ENCODE peak calls at places on chromosomes 6 and 20, in four cellular contexts. A, W, L and F are unnamed samples.

GRCh38 chr6:111809264-111809663 is 64.0 kb downstream of the FYN start:
- DNase-seq in A (no peak), W (no peak), L (no peak), F (no peak)

GRCh38 chr6:158663465-158664167 is 13.8 kb downstream of the SYTL3 start:
- DNase-seq in L (no peak), W (peak; percentile 32), A (no peak), F (no peak)

GRCh38 chr6:160042788-160043301 is 74.0 kb downstream of the IGF2R start:
- DNase-seq in W (no peak), A (no peak), L (no peak), F (no peak)

GRCh38 chr6:74113901-74114300 is 417.9 kb downstream of the CD109 start:
- DNase-seq in L (no peak), W (no peak), A (no peak), F (no peak)

GRCh38 chr20:19710336-19710721 is 47.7 kb upstream of the RIN2 start:
- DNase-seq in L (no peak), W (no peak), A (no peak), F (no peak)

GRCh38 chr6:137191238-137191637 is 17.8 kb upstream of the IL22RA2 start:
- DNase-seq in L (no peak), A (no peak), W (no peak), F (no peak)

GRCh38 chr20:23116301-23117089 is 30.4 kb upstream of the CD93 start:
- DNase-seq in L (no peak), A (no peak), W (no peak), F (no peak)

GRCh38 chr6:121504227-121504626 is 68.8 kb downstream of the GJA1 start:
- DNase-seq in A (no peak), L (no peak), W (no peak), F (no peak)

GRCh38 chr20:38434310-38434741 is 802 bp downstream of the SNHG17 start:
- DNase-seq in L (peak; percentile 40), A (no peak), W (peak; percentile 21), F (peak; percentile 30)

GRCh38 chr20:51335329-51335841 is 207.1 kb downstream of the NFATC2 start:
- DNase-seq in W (no peak), A (no peak), L (peak; percentile 96), F (no peak)

GRCh38 chr6:47700051-47700450 is 1.7 kb downstream of the ADGRF4 start:
- DNase-seq in A (no peak), L (peak; percentile 17), W (no peak), F (no peak)

GRCh38 chr6:94071835-94072234 is 652.5 kb upstream of the EPHA7 start:
- DNase-seq in L (no peak), W (peak; percentile 36), A (no peak), F (no peak)

GRCh38 chr20:38258545-38259223 is 1.9 kb downstream of the KIAA1755 start:
- DNase-seq in W (no peak), A (no peak), L (no peak), F (no peak)

GRCh38 chr6:134902907-134903306 is 47.0 kb downstream of the ALDH8A1 start:
- DNase-seq in L (no peak), A (no peak), W (no peak), F (no peak)

GRCh38 chr20:48115511-48115910 is 330.2 kb upstream of the SULF2 start:
- DNase-seq in L (no peak), A (no peak), W (no peak), F (no peak)

GRCh38 chr6:166588691-166589333 is 2.3 kb upstream of the RAMACL start:
- DNase-seq in A (no peak), L (no peak), W (peak; percentile 54), F (no peak)

GRCh38 chr20:36848078-36848660 is 27.8 kb upstream of the TLDC2 start:
- DNase-seq in A (no peak), L (no peak), W (no peak), F (no peak)

GRCh38 chr6:114052141-114052540 is 81.2 kb upstream of the HDAC2 start:
- DNase-seq in A (no peak), L (no peak), W (no peak), F (no peak)

GRCh38 chr6:32826996-32827395 is 10.2 kb upstream of the HLA-DOB start:
- DNase-seq in L (no peak), W (no peak), A (no peak), F (no peak)

GRCh38 chr6:28240517-28240916 is 11.6 kb downstream of the ZKSCAN4 start:
- DNase-seq in L (no peak), W (no peak), A (no peak), F (no peak)

GRCh38 chr6:14818422-14818884 is 427.4 kb upstream of the JARID2 start:
- DNase-seq in L (no peak), A (no peak), W (no peak), F (no peak)

GRCh38 chr6:52233975-52234823 is 10.1 kb downstream of the IL17F start:
- DNase-seq in A (no peak), W (peak; percentile 81), L (peak; percentile 80), F (no peak)

GRCh38 chr6:7723041-7723447 is 2.9 kb upstream of the BMP6 start:
- DNase-seq in A (peak; percentile 17), L (peak; percentile 91), W (peak; percentile 92), F (peak; percentile 82)

GRCh38 chr6:107114872-107115694 is at the start of gene BEND3:
- DNase-seq in L (peak; percentile 69), A (no peak), W (peak; percentile 69), F (peak; percentile 77)

GRCh38 chr20:37902504-37903313 is at the start of gene VSTM2L:
- DNase-seq in A (no peak), W (peak; percentile 77), L (peak; percentile 56), F (peak; percentile 35)

GRCh38 chr20:23246682-23247664 is 103.6 kb upstream of the NXT1 start:
- DNase-seq in W (no peak), L (no peak), A (no peak), F (no peak)

GRCh38 chr6:30981942-30982772 is 1.4 kb upstream of the MUC21 start:
- DNase-seq in A (no peak), L (peak; percentile 87), W (peak; percentile 88), F (peak; percentile 46)

GRCh38 chr20:53205046-53205445 is 232.9 kb downstream of the TSHZ2 start:
- DNase-seq in A (no peak), L (no peak), W (no peak), F (no peak)

DNA sequence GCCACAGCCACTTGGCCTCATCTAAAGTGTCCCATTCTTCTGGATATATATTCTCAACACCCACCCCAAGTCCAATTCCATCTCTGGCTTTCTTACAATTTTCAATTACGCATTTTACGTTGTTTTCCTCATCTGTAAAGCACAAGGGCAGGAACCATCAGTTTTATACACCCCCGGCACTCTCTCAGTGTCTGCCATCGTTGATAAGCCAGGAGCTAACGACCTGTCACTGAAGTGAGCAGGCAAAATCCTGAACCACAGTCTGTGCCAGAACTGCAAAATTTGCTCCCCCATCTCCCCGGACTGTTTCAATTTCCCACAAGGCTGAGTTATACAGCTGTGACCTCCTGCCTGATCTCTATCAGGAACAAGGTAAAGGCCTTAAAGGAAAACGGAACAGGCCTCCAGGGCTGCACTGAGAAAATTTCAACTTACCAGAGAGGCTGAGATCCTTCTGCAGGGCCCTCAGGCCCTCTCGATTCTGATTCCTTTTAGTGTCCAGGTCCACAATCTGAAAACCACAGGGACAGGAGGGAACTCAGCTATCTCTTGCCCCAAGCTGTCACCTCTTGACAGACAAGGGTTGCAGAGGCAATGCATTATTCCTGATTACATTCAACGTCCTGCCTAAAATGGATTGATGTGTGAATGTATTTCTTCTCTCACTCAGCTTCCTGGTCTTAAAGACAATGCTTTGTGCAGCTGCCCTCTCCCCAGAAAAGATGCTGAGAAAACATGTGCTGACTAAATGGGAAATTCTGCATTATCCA is 1.8 kb downstream of the PDRG1 start:
- DNase-seq in L (no peak), A (no peak), W (no peak), F (no peak)
- H3K4me3 ChIP-seq in L (no peak overlapping the region), A (no peak overlapping the region), W (peak overlapping the region; percentile 100), F (no peak overlapping the region)

GRCh38 chr20:46573234-46573633 is 22.8 kb upstream of the OCSTAMP start:
- DNase-seq in L (no peak), W (no peak), A (no peak), F (no peak)

GRCh38 chr20:46573788-46574581 is 23.5 kb upstream of the OCSTAMP start:
- DNase-seq in L (no peak), W (no peak), A (no peak), F (no peak)

GRCh38 chr20:46571418-46571817 is 21.0 kb upstream of the OCSTAMP start:
- DNase-seq in W (no peak), A (no peak), L (no peak), F (no peak)

GRCh38 chr20:46572181-46572580 is 21.7 kb upstream of the OCSTAMP start:
- DNase-seq in W (no peak), A (no peak), L (no peak), F (no peak)

GRCh38 chr20:46572790-46573189 is 22.3 kb upstream of the OCSTAMP start:
- DNase-seq in W (no peak), A (no peak), L (no peak), F (no peak)
- H3K4me3 ChIP-seq in W (no peak overlapping the region), A (no peak overlapping the region), L (no peak overlapping the region), F (no peak overlapping the region)

DNA sequence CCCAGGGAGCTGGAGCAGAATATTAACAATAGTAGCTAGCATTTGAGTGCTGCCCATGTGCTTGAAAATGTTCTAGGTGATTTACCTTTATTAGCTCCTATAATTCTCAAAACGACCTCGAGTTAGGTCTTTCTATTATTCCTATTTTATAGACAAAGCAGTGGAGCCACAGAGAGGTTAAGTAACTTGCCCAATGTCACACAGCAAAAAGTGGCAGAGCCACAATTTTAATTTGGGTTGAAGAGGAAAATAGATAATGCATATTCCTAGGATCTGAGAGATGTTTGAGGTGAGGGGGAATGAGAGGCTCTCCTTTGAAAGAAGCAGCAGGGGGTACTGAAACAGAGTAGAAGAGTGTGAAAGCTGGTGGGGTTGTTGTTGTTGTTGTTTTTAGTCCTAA is 354.5 kb upstream of the SLC35B3 start:
- DNase-seq in W (no peak), A (no peak), L (no peak), F (no peak)
- H3K4me3 ChIP-seq in W (no peak overlapping the region), A (no peak overlapping the region), L (no peak overlapping the region), F (no peak overlapping the region)

GRCh38 chr6:56541736-56542366 is 100.8 kb downstream of the DST start:
- DNase-seq in W (no peak), A (no peak), L (no peak), F (no peak)
- H3K4me3 ChIP-seq in W (peak overlapping the region; percentile 53), A (peak overlapping the region; percentile 84), L (no peak overlapping the region), F (peak overlapping the region; percentile 55)

DNA sequence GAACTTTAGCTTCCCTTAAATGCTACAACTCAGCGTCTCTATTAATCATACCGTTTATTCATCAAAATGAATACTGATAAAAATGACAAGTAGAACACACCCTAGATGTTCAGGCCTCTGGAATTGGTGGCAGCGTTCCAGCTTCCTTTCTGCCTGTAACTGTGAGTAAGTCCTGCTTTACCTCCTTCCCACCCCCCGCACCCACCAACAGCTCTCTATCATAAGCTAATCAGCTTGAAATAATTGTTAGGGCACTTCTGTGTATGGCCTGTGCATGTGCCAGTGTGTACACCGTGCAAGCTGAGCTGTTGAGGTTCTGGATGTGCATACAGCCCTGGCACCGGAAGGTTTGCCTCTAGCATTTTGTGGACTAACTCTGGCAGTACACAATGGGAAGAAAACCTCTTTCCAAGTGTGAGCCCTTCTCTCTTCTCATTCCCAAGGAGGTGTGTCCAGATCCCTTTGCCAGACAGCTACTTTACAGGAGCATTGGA is 1.0 kb upstream of the ADGRG6 start:
- DNase-seq in W (no peak), L (peak; percentile 45), A (no peak), F (peak; percentile 29)
- H3K4me3 ChIP-seq in W (peak overlapping the region; percentile 65), L (no peak overlapping the region), A (peak overlapping the region; percentile 69), F (peak overlapping the region; percentile 49)

GRCh38 chr6:45606831-45607400 is 229.2 kb upstream of the SUPT3H start:
- DNase-seq in A (no peak), W (no peak), L (no peak), F (no peak)
- H3K4me3 ChIP-seq in A (no peak overlapping the region), W (no peak overlapping the region), L (no peak overlapping the region), F (no peak overlapping the region)